ENCODE peak calls at places on chromosome 3, in four cellular contexts. S is K562, A is GM12878, J is HL-60. O is an unnamed sample.

GRCh38 chr3:38713121-38713520 is 63.6 kb upstream of the SCN5A start:
- DNase-seq in S (no peak), J (no peak), A (no peak), O (no peak)

GRCh38 chr3:185062221-185062620 is 90.6 kb downstream of the C3orf70 start:
- DNase-seq in S (no peak), J (no peak), A (no peak), O (no peak)

GRCh38 chr3:122258757-122259371 is 66.2 kb upstream of the CSTA start:
- DNase-seq in A (peak), S (peak), J (peak), O (peak)

GRCh38 chr3:188472331-188472730 is 318.4 kb downstream of the LPP start:
- DNase-seq in A (no peak), J (no peak), S (no peak), O (no peak)

GRCh38 chr3:184583345-184584000 is 21.9 kb downstream of the EPHB3 start:
- DNase-seq in J (no peak), S (peak), A (no peak), O (no peak)

GRCh38 chr3:58066842-58067241 is 58.6 kb downstream of the FLNB start:
- DNase-seq in J (no peak), S (no peak), A (no peak), O (no peak)

GRCh38 chr3:134640872-134641470 is 9.9 kb downstream of the KY start:
- DNase-seq in A (no peak), J (peak), S (peak), O (no peak)

GRCh38 chr3:171480526-171480925 is 20.3 kb upstream of the TNIK start:
- DNase-seq in S (no peak), A (peak), J (no peak), O (no peak)

GRCh38 chr3:30637310-30638227 is 31.2 kb downstream of the TGFBR2 start:
- DNase-seq in J (no peak), A (no peak), S (no peak), O (no peak)

GRCh38 chr3:171602072-171602471 is 141.9 kb upstream of the TNIK start:
- DNase-seq in A (no peak), J (no peak), S (no peak), O (no peak)

GRCh38 chr3:55524565-55525244 is 37.6 kb upstream of the WNT5A start:
- DNase-seq in A (no peak), S (no peak), J (no peak), O (no peak)

GRCh38 chr3:14403636-14404395 is 1.4 kb downstream of the SLC6A6 start:
- DNase-seq in J (peak), S (no peak), A (no peak), O (no peak)

GRCh38 chr3:38157562-38157961 is 7.8 kb upstream of the OXSR1 start:
- DNase-seq in A (no peak), S (no peak), J (no peak), O (no peak)

GRCh38 chr3:9229325-9229724 is 20.1 kb downstream of the SRGAP3 start:
- DNase-seq in J (no peak), S (no peak), A (no peak), O (no peak)

GRCh38 chr3:45807133-45807532 is 10.8 kb upstream of the SLC6A20 start:
- DNase-seq in J (no peak), A (no peak), S (no peak), O (no peak)

GRCh38 chr3:159762981-159763465 is 225.6 kb upstream of the IL12A start:
- DNase-seq in A (no peak), S (peak), J (peak), O (peak)

GRCh38 chr3:28139967-28140634 is 101.3 kb upstream of the CMC1 start:
- DNase-seq in J (no peak), S (no peak), A (no peak), O (no peak)

GRCh38 chr3:98644168-98644567 is 50.8 kb upstream of the CPOX start:
- DNase-seq in S (no peak), J (no peak), A (no peak), O (no peak)

GRCh38 chr3:172257638-172258400 is 190.4 kb downstream of the GHSR start:
- DNase-seq in S (no peak), J (no peak), A (no peak), O (no peak)

GRCh38 chr3:195258449-195259145 is 12.4 kb downstream of the XXYLT1 start:
- DNase-seq in J (no peak), S (no peak), A (no peak), O (no peak)

GRCh38 chr3:4107430-4107829 is 195.7 kb upstream of the SETMAR start:
- DNase-seq in A (no peak), J (no peak), S (no peak), O (no peak)

GRCh38 chr3:31555204-31555603 is 22.5 kb downstream of the STT3B start:
- DNase-seq in S (no peak), J (no peak), A (no peak), O (no peak)

GRCh38 chr3:46065294-46065705 is 38.0 kb upstream of the XCR1 start:
- DNase-seq in A (peak), S (no peak), J (no peak), O (no peak)

GRCh38 chr3:147030274-147030673 is 376.1 kb downstream of the ZIC4 start:
- DNase-seq in S (no peak), A (no peak), J (no peak), O (no peak)

GRCh38 chr3:158791259-158791920 is 10.5 kb upstream of the MFSD1 start:
- DNase-seq in J (peak), A (no peak), S (peak), O (no peak)

GRCh38 chr3:21331321-21331720 is 419.7 kb downstream of the ZNF385D start:
- DNase-seq in S (no peak), J (no peak), A (no peak), O (no peak)

GRCh38 chr3:25128735-25129134 is 299.3 kb upstream of the RARB start:
- DNase-seq in S (no peak), A (no peak), J (no peak), O (no peak)

GRCh38 chr3:60754617-60755016 is 496.6 kb downstream of the FHIT start:
- DNase-seq in J (no peak), A (no peak), S (no peak), O (no peak)

GRCh38 chr3:125589743-125590142 is 5.6 kb downstream of the OSBPL11 start:
- DNase-seq in J (no peak), A (no peak), S (no peak), O (no peak)

DNA sequence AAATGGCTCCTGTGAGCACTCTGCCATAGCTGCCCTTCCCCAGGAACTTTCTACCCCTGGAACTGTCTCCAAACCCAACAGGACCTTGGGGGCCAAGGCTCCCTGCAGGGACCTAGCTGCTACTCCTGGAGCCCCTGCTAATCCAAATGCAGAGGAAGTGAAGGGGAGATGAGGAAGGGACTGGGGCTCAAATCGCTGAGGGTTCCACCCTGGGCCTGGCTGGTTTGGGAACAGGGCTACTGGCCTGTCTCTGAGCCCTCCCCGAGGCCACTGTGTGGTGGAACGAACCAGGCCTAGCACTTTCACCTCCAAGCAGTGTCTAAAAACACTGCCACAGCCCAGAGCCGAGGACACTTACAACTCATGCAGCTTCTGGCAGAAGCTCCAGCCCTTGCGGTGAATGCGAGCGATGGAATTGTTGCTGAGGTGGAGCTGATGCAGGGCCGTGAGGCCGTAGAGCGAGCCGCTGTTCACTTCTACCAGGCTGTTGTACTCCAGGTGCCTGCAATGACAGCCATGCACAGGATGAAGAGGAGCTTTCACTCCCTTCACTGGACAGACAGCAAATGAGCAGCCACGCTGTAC is 91.0 kb downstream of the LRIG1 start:
- DNase-seq in J (no peak), S (no peak), A (no peak), O (no peak)
- TF ChIP-seq SPI1 in J (no peak), S (no peak), A (no peak), O (no peak)

DNA sequence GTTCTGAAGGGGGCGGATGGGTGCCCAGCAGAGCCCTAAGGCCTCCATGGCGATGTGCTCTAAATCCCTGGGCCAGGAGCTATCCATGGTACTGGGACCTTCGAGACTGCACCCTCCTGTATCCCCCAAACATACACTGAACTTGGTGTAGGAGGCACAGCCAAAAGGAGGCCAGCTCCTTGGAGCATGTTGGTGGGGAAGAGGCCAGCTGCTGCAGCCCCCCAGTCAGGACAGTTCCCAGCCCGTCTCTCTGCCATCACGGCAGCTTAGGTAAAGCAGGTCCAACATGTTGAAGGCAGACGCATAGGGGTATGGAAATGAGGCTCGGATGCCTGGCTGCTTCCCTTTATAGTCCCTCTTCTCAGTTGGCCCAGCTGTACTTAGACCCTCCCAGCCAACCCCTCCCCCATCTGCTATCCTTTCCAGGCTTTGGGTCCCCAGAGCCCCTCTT is 1.8 kb downstream of the CAMKV start:
- DNase-seq in S (peak), A (no peak), J (no peak), O (no peak)
- TF ChIP-seq SPI1 in S (no peak), A (no peak), J (no peak), O (no peak)

GRCh38 chr3:132332082-132332964 is 15.1 kb downstream of the ACP3 start:
- DNase-seq in S (no peak), A (no peak), J (no peak), O (no peak)
- TF ChIP-seq SPI1 in S (peak), A (no peak), J (no peak), O (no peak)

GRCh38 chr3:124157000-124157712 is 165.2 kb upstream of the ROPN1 start:
- DNase-seq in J (no peak), A (no peak), S (no peak), O (no peak)
- TF ChIP-seq SPI1 in J (no peak), A (peak), S (no peak), O (no peak)

GRCh38 chr3:13080591-13080990 is 7.4 kb upstream of the IQSEC1 start:
- DNase-seq in A (no peak), J (no peak), S (no peak), O (no peak)
- TF ChIP-seq SPI1 in A (no peak), J (no peak), S (no peak), O (no peak)

DNA sequence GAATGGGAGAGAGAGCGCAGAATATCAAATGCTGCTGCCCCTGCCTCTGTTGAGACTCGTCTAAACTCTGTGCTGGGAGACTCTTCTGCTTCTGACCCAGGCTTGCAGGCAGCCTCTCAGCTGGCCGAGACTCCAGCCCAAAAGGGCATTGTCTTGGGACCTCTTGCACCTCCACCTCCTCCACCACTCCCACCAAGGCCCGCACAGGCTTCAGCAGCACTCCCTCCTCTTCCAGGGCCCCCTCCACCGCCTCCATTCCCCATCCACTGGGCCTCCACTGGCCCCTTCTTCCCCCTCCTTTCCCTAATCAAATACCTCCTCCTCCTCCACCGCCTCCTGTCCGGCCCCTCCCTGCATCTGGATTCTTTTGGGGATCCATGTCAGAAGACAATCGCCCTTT is 31.3 kb downstream of the GMNC start:
- DNase-seq in S (no peak), J (no peak), A (no peak), O (no peak)
- TF ChIP-seq SPI1 in S (no peak), J (no peak), A (no peak), O (no peak)

DNA sequence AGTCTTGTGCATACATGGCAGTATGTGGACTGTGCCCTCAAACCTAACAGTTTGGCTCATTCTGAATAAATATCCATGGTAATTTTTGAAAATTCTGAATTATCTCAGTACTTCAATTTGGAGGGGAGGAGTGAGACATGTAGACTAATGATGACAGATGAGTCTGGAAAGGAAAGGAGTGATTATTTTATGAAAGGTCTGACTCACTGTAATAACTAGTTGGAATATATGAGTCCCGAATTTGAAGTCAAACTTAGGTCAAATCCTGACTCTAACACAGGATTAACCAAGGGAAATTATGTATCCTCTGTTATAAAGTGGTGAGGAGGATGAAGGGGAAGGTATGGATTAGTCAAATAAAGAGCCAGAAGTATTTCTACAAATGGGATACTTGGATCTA is 38.6 kb downstream of the SUCNR1 start:
- DNase-seq in A (no peak), J (no peak), S (no peak), O (no peak)
- TF ChIP-seq SPI1 in A (no peak), J (no peak), S (no peak), O (no peak)

GRCh38 chr3:136893848-136894443 is 31.9 kb downstream of the NCK1 start:
- DNase-seq in J (no peak), S (no peak), A (no peak), O (no peak)
- TF ChIP-seq SPI1 in J (no peak), S (no peak), A (no peak), O (no peak)

DNA sequence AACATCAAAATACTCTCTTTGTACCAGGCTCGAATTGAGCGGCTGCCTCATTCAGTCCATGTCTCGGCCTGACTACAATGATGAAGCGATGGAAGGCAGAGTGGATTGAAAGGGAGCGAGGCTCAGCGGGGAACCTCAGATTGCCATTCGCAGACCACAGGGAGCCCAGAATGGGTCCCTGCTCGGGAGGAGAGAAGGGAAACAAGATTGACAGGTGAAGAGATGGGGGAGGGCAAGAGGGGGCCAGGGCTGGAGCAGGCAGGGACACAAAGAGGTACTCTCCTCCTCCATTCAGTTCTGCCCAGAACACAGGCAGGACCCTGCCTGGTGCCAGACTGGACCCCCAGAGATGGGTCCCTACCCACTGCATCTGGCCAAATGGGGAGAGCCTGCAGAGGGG is 131.3 kb downstream of the TPRA1 start:
- DNase-seq in S (no peak), A (no peak), J (no peak), O (no peak)
- TF ChIP-seq SPI1 in S (no peak), A (no peak), J (no peak), O (no peak)

GRCh38 chr3:85574306-85574705 is 615.5 kb downstream of the CADM2 start:
- DNase-seq in J (no peak), S (no peak), A (no peak), O (no peak)

GRCh38 chr3:85572978-85573377 is 614.2 kb downstream of the CADM2 start:
- DNase-seq in S (no peak), J (no peak), A (no peak), O (no peak)

GRCh38 chr3:85570819-85571218 is 612.0 kb downstream of the CADM2 start:
- DNase-seq in S (no peak), J (no peak), A (no peak), O (no peak)

GRCh38 chr3:85571835-85572234 is 613.0 kb downstream of the CADM2 start:
- DNase-seq in A (no peak), J (no peak), S (no peak), O (no peak)

GRCh38 chr3:85572426-85572825 is 613.6 kb downstream of the CADM2 start:
- DNase-seq in S (no peak), A (no peak), J (no peak), O (no peak)
- TF ChIP-seq SPI1 in S (no peak), A (no peak), J (no peak), O (no peak)

O was measured in GM12891.